ENCODE peak calls at places on chromosomes 13 and 19, in six cellular contexts. O is adrenal gland, V is breast epithelium, F is K562, N is suprapubic skin, X is endodermal cell. L is an unnamed sample. For H3K9me3 and H3K36me3, the result is how much of the 10 kb centered on the place peaks cover.

GRCh38 chr19:17248011-17248776 is 2.5 kb upstream of the NR2F6 start:
- DNase-seq in O (no peak), V (no peak), F (no peak), N (no peak), X (peak), L (peak)

GRCh38 chr13:54184576-54184975 is 1156.0 kb downstream of the OLFM4 start:
- DNase-seq in O (no peak), V (no peak), F (no peak), N (no peak), X (no peak), L (no peak)

GRCh38 chr13:44191504-44192171 is 182.0 kb upstream of the SERP2 start:
- DNase-seq in O (peak), V (peak), F (peak), N (no peak), X (peak), L (peak)

GRCh38 chr19:33444993-33445751 is 71.7 kb downstream of the CEBPG start:
- DNase-seq in O (no peak), V (no peak), F (no peak), N (peak), X (no peak), L (no peak)

GRCh38 chr13:39132286-39132685 is 94.0 kb downstream of the NHLRC3 start:
- DNase-seq in O (no peak), V (no peak), F (no peak), N (no peak), X (no peak), L (no peak)

GRCh38 chr19:14349426-14349825 is 31.8 kb upstream of the ADGRE5 start:
- DNase-seq in O (no peak), V (no peak), F (no peak), N (no peak), X (no peak), L (no peak)

GRCh38 chr19:39341122-39341719 is 1.0 kb upstream of the SAMD4B start:
- DNase-seq in O (peak), V (peak), F (peak), N (peak), X (peak), L (no peak)

GRCh38 chr13:48542581-48543341 is 9.9 kb upstream of the RCBTB2 start:
- DNase-seq in O (peak), V (peak), F (no peak), N (peak), X (peak), L (peak)

GRCh38 chr19:23971598-23971997 is 56.9 kb downstream of the ZNF726 start:
- DNase-seq in O (no peak), V (no peak), F (no peak), N (no peak), X (no peak), L (no peak)

GRCh38 chr13:21641629-21642028 is 29.2 kb upstream of the FGF9 start:
- DNase-seq in O (no peak), V (no peak), F (no peak), N (no peak), X (no peak), L (no peak)

GRCh38 chr13:26557393-26558073 is at the start of gene WASF3:
- DNase-seq in O (peak), V (peak), F (peak), N (peak), X (peak), L (peak)

GRCh38 chr19:11223208-11223607 is 16.2 kb upstream of the ANGPTL8 start:
- DNase-seq in O (no peak), V (no peak), F (peak), N (no peak), X (no peak), L (no peak)

GRCh38 chr13:94602467-94602866 is 810 bp downstream of the GPR180 start:
- DNase-seq in O (no peak), V (no peak), F (no peak), N (no peak), X (no peak), L (no peak)

GRCh38 chr19:34320277-34320676 is 44.7 kb upstream of the GPI start:
- DNase-seq in O (no peak), V (no peak), F (no peak), N (no peak), X (no peak), L (no peak)

GRCh38 chr13:110503037-110503901 is 58.3 kb downstream of the RAB20 start:
- DNase-seq in O (peak), V (no peak), F (peak), N (no peak), X (no peak), L (no peak)

GRCh38 chr13:67369895-67370660 is 139.9 kb upstream of the PCDH9 start:
- DNase-seq in O (no peak), V (no peak), F (no peak), N (no peak), X (no peak), L (no peak)

GRCh38 chr13:42056146-42056545 is 7.7 kb downstream of the DGKH start:
- DNase-seq in O (no peak), V (no peak), F (peak), N (no peak), X (no peak), L (no peak)

GRCh38 chr19:21463449-21464105 is 41.8 kb upstream of the ZNF429 start:
- DNase-seq in O (peak), V (peak), F (peak), N (no peak), X (peak), L (peak)

GRCh38 chr13:74977498-74977897 is 504.5 kb downstream of the TBC1D4 start:
- DNase-seq in O (no peak), V (no peak), F (no peak), N (no peak), X (no peak), L (no peak)

DNA sequence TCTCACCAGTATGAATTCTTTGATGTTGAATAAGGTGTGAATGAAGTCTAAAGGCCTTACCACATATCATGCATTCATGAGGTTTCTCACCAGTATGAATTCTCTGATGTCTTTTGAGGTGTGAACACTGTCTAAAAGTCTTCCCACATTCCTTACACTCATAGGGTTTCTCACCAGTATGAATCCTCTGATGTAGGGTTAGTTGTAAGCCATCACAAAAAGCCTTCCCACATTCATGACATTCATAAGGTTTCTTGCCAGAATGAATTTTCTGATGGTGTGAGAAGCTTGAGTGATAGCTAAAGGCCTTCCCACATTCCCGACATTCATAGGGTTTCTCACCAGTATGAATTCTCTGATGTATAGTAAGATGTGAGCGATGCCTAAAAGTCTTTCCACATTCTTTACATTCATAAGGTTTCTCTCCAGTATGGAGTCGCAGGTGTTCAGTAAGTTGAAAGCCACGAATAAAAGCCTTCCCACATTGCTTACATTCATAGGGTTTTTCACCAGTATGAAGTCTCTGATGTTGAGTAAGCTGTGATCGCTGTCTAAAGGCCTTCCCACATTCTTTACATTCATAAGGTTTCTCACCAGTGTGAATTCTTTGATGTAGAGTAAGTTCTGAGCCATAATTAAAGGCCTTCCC is 27.7 kb downstream of the ZNF461 start:
- DNase-seq in O (no peak), V (no peak), F (no peak), N (no peak), X (no peak), L (no peak)
- H3K9me3 ChIP-seq in O (under half), V (half or more), F (under half), N (half or more), X (half or more), L (half or more)

GRCh38 chr19:3285647-3286176 is 61.3 kb downstream of the CELF5 start:
- DNase-seq in O (no peak), V (no peak), F (no peak), N (no peak), X (no peak), L (no peak)

GRCh38 chr19:3284759-3285646 is 60.5 kb downstream of the CELF5 start:
- DNase-seq in O (peak), V (peak), F (peak), N (peak), X (peak), L (peak)

GRCh38 chr19:3282564-3282963 is 58.1 kb downstream of the CELF5 start:
- DNase-seq in O (no peak), V (no peak), F (no peak), N (no peak), X (no peak), L (no peak)

GRCh38 chr19:3283246-3283751 is 58.8 kb downstream of the CELF5 start:
- DNase-seq in O (no peak), V (no peak), F (no peak), N (no peak), X (no peak), L (no peak)

DNA sequence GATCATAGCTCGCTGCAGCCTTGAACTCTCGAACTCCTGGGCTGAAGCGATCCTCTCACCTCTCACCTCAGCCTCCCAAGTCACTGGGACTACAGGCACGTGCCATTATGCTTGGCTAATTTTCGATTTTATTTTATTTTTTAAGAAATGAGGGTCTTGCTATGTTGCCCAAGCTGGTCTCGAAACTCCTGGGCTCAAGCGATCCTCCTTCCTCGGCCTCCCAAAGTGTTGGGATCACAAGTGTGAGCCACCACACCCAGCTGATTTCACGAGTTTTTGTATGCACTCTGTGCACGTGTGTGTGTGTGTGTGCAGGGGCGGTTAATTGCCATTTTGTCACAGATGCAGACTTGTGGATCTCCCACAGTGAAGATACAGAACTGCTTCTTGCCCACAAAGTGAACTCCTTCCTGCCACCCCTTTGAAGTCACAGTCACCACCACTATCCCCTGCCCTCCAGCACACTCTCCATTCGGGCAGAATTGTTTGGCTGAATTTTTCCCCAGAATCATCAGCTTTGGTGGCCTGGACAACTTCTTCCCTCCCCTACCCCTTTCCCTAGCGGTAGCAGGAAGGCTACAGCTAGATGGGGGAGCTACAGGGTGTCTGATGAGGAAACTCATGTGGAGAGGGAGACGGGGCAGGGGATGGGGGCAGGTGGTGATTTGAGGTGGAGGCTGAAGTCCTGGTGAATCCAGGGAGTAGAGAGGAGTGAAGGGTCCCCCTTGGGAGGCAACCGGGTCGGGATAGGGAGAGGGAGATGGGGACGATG is 59.6 kb downstream of the CELF5 start:
- DNase-seq in O (no peak), V (no peak), F (no peak), N (no peak), X (no peak), L (no peak)
- H3K4me3 ChIP-seq in O (no peak), V (no peak), F (peak), N (no peak), X (peak), L (no peak)

GRCh38 chr19:57688011-57688763 is 6.4 kb downstream of the ZNF551 start:
- DNase-seq in O (no peak), V (no peak), F (no peak), N (no peak), X (no peak), L (no peak)
- H3K36me3 ChIP-seq in O (under half), V (under half), F (half or more), N (half or more), X (half or more), L (under half)

GRCh38 chr19:56837492-56837891 is 3.0 kb downstream of the PEG3 start:
- DNase-seq in O (peak), V (peak), F (no peak), N (peak), X (no peak), L (peak)

GRCh38 chr19:56838680-56838929 is 1.9 kb downstream of the PEG3 start:
- DNase-seq in O (no peak), V (no peak), F (no peak), N (no peak), X (no peak), L (no peak)

GRCh38 chr19:56836059-56836458 is 4.5 kb downstream of the PEG3 start:
- DNase-seq in O (no peak), V (no peak), F (no peak), N (no peak), X (no peak), L (no peak)

GRCh38 chr19:56837892-56838679 is 2.4 kb downstream of the PEG3 start:
- DNase-seq in O (peak), V (peak), F (no peak), N (peak), X (no peak), L (peak)

DNA sequence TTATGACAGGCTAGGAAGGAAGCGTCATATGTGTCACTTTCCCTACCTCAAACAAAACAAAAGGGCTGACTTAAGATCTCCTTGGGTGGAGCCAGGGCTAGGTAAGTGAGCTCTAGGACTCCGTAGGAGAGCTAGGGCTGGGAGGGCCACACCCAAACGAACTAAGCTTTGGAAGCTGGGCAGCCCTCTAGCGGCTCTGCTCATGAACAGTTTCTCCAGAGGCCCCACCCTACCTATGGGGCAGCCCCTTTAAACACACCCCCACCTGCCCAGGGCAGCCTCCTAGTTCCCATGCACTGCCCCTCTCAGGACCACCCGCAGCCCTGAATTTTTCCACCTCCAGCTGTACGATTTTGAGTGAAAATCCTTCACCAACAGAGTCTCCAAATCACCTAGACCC is 3.5 kb downstream of the PEG3 start:
- DNase-seq in O (peak), V (no peak), F (no peak), N (no peak), X (no peak), L (peak)
- H3K9me3 ChIP-seq in O (under half), V (under half), F (under half), N (under half), X (half or more), L (under half)

GRCh38 chr19:13165091-13165997 is 15.1 kb downstream of the IER2 start:
- DNase-seq in O (no peak), V (no peak), F (peak), N (no peak), X (peak), L (no peak)
- H3K4me3 ChIP-seq in O (no peak), V (no peak), F (no peak), N (no peak), X (peak), L (no peak)

GRCh38 chr19:16136185-16137067 is 7.1 kb upstream of the HSH2D start:
- DNase-seq in O (no peak), V (no peak), F (no peak), N (no peak), X (peak), L (peak)

GRCh38 chr19:16131648-16132047 is 11.8 kb upstream of the HSH2D start:
- DNase-seq in O (no peak), V (no peak), F (no peak), N (no peak), X (no peak), L (no peak)

GRCh38 chr19:16135410-16136127 is 7.9 kb upstream of the HSH2D start:
- DNase-seq in O (no peak), V (no peak), F (no peak), N (no peak), X (no peak), L (no peak)

GRCh38 chr19:16134510-16134909 is 9.0 kb upstream of the HSH2D start:
- DNase-seq in O (no peak), V (no peak), F (no peak), N (no peak), X (no peak), L (no peak)

DNA sequence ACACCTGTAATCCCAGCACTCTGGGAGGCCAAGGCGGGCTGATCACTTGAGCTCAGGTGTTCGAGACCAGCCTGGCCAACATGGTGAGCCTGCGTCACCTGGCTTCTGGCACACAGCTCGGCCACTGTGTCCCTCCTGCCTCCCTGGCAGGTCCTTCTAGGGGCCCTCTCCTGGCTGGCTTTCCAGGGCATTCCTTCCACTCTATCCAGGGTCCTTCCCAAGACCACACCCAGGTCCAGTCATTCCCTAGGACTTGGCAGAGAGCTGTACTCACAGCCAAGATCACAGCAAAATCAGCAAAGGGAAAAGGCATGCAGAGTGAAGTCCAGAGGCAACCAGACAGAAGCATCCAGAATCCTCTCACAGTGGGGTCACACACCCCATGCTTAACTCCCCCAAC is 9.7 kb upstream of the HSH2D start:
- DNase-seq in O (no peak), V (no peak), F (no peak), N (no peak), X (no peak), L (no peak)
- H3K36me3 ChIP-seq in O (under half), V (under half), F (under half), N (half or more), X (half or more), L (under half)

GRCh38 chr19:6952956-6953355 is 65.6 kb downstream of the ADGRE1 start:
- DNase-seq in O (no peak), V (no peak), F (peak), N (no peak), X (peak), L (no peak)
- H3K9me3 ChIP-seq in O (under half), V (under half), F (under half), N (under half), X (half or more), L (under half)